ENCODE peak calls at places on chromosomes 3 and 15, in six cellular contexts. A is ovary, J is foreskin fibroblast, Q is IMR-90, T is endodermal cell, H is A549. M is an unnamed sample.

GRCh38 chr3:72679540-72680198 is 168.6 kb downstream of the SHQ1 start:
- DNase-seq in A (no peak), J (peak), Q (no peak), T (no peak), H (no peak), M (no peak)

GRCh38 chr15:29452881-29453731 is 183.5 kb upstream of the NSMCE3 start:
- DNase-seq in A (no peak), J (peak), Q (no peak), T (no peak), H (no peak), M (peak)

GRCh38 chr3:186255703-186256331 is 106.2 kb downstream of the DGKG start:
- DNase-seq in A (no peak), J (no peak), Q (no peak), T (peak), H (no peak), M (no peak)

GRCh38 chr15:101773496-101774100 is 29.7 kb upstream of the OR4F6 start:
- DNase-seq in A (no peak), J (no peak), Q (no peak), T (peak), H (no peak), M (no peak)

GRCh38 chr15:76258460-76258859 is 52.8 kb downstream of the ETFA start:
- DNase-seq in A (no peak), J (no peak), Q (no peak), T (peak), H (no peak), M (no peak)

GRCh38 chr3:160343132-160343531 is 55.9 kb downstream of the IFT80 start:
- DNase-seq in A (no peak), J (peak), Q (peak), T (no peak), H (no peak), M (peak)

GRCh38 chr3:67940200-67940952 is 286.0 kb upstream of the SUCLG2 start:
- DNase-seq in A (no peak), J (peak), Q (no peak), T (no peak), H (no peak), M (peak)

GRCh38 chr3:188077160-188077812 is 76.7 kb upstream of the LPP start:
- DNase-seq in A (no peak), J (peak), Q (no peak), T (no peak), H (no peak), M (no peak)

GRCh38 chr3:55912880-55913279 is 425.8 kb upstream of the WNT5A start:
- DNase-seq in A (no peak), J (no peak), Q (no peak), T (no peak), H (no peak), M (no peak)

GRCh38 chr15:40098489-40099261 is 10.0 kb downstream of the BMF start:
- DNase-seq in A (peak), J (peak), Q (peak), T (peak), H (peak), M (peak)

GRCh38 chr3:45406812-45407211 is 18.4 kb downstream of the LARS2 start:
- DNase-seq in A (no peak), J (no peak), Q (no peak), T (no peak), H (no peak), M (no peak)

GRCh38 chr3:119681279-119681678 is 4.1 kb upstream of the COX17 start:
- DNase-seq in A (no peak), J (peak), Q (peak), T (no peak), H (peak), M (peak)

GRCh38 chr3:132265488-132265887 is 51.7 kb upstream of the ACP3 start:
- DNase-seq in A (no peak), J (no peak), Q (no peak), T (no peak), H (no peak), M (no peak)

GRCh38 chr15:50107591-50108408 is 11.2 kb downstream of the ATP8B4 start:
- DNase-seq in A (no peak), J (peak), Q (no peak), T (no peak), H (no peak), M (no peak)

GRCh38 chr3:150345021-150345538 is 63.0 kb upstream of the TSC22D2 start:
- DNase-seq in A (no peak), J (no peak), Q (no peak), T (peak), H (peak), M (no peak)

GRCh38 chr15:39969871-39970270 is 36.0 kb downstream of the EIF2AK4 start:
- DNase-seq in A (peak), J (peak), Q (peak), T (no peak), H (no peak), M (peak)

GRCh38 chr3:30544811-30545210 is 61.6 kb upstream of the TGFBR2 start:
- DNase-seq in A (no peak), J (peak), Q (peak), T (no peak), H (peak), M (peak)

GRCh38 chr15:69725957-69726356 is 273.3 kb downstream of the RPLP1 start:
- DNase-seq in A (no peak), J (no peak), Q (no peak), T (no peak), H (no peak), M (no peak)

GRCh38 chr3:130546920-130547679 is 30.1 kb downstream of the COL6A6 start:
- DNase-seq in A (no peak), J (no peak), Q (no peak), T (no peak), H (no peak), M (no peak)

GRCh38 chr3:31562525-31562924 is 29.8 kb downstream of the STT3B start:
- DNase-seq in A (no peak), J (no peak), Q (no peak), T (peak), H (no peak), M (no peak)

GRCh38 chr3:38004415-38005075 is 14.0 kb downstream of the VILL start:
- DNase-seq in A (peak), J (peak), Q (peak), T (peak), H (peak), M (peak)

GRCh38 chr3:13353936-13354542 is 66.1 kb downstream of the NUP210 start:
- DNase-seq in A (no peak), J (no peak), Q (peak), T (peak), H (peak), M (no peak)

GRCh38 chr3:157122116-157122515 is 37.8 kb downstream of the CCNL1 start:
- DNase-seq in A (no peak), J (peak), Q (peak), T (no peak), H (peak), M (peak)

GRCh38 chr3:142021127-142021526 is 128.2 kb downstream of the TFDP2 start:
- DNase-seq in A (no peak), J (no peak), Q (no peak), T (no peak), H (no peak), M (no peak)

GRCh38 chr3:154971771-154972326 is 108.3 kb upstream of the MME start:
- DNase-seq in A (no peak), J (peak), Q (peak), T (no peak), H (no peak), M (peak)

GRCh38 chr3:17489139-17489538 is 253.3 kb downstream of the TBC1D5 start:
- DNase-seq in A (no peak), J (peak), Q (peak), T (no peak), H (no peak), M (peak)

GRCh38 chr15:69592954-69593353 is 140.3 kb downstream of the RPLP1 start:
- DNase-seq in A (no peak), J (no peak), Q (no peak), T (no peak), H (no peak), M (no peak)

GRCh38 chr15:94346272-94346671 is 114.9 kb downstream of the MCTP2 start:
- DNase-seq in A (no peak), J (peak), Q (peak), T (no peak), H (no peak), M (no peak)

GRCh38 chr3:55198554-55198953 is 270.7 kb upstream of the LRTM1 start:
- DNase-seq in A (no peak), J (peak), Q (peak), T (no peak), H (no peak), M (peak)

GRCh38 chr3:127979473-127979872 is 64.4 kb downstream of the KBTBD12 start:
- DNase-seq in A (no peak), J (no peak), Q (no peak), T (no peak), H (no peak), M (no peak)

GRCh38 chr3:50481992-50482391 is 21.4 kb downstream of the CACNA2D2 start:
- DNase-seq in A (no peak), J (no peak), Q (no peak), T (peak), H (no peak), M (no peak)

GRCh38 chr15:31478781-31479221 is 152.2 kb downstream of the KLF13 start:
- DNase-seq in A (no peak), J (no peak), Q (no peak), T (peak), H (no peak), M (no peak)

DNA sequence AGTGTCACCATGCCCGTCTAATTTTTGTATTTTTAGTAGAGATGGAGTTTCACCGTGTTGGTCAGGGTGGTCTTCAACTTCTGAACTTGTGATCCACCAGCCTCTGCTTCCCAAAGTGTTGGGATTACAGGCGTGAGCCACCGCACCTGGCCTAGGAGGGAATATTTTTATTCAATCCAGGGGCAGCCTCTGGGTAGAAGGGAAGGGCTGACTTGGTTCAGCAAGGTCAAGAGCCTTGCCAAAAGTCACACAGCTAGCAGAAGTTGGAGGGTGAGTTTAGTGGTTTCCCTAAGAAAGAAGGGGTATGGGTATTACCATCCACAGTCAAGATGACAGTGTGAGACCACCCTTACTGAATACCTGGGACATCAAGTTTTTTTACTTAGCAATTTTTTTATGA is 4.9 kb upstream of the AEN start:
- DNase-seq in A (no peak), J (no peak), Q (no peak), T (no peak), H (no peak), M (no peak)
- TF ChIP-seq CTCF in A (no peak), J (no peak), Q (no peak), T (no peak), H (no peak), M (no peak)

GRCh38 chr3:112074006-112074405 is 12.2 kb upstream of the C3orf52 start:
- DNase-seq in A (no peak), J (peak), Q (peak), T (no peak), H (no peak), M (no peak)

GRCh38 chr3:112078125-112079083 is 7.8 kb upstream of the C3orf52 start:
- DNase-seq in A (no peak), J (no peak), Q (no peak), T (no peak), H (no peak), M (no peak)

DNA sequence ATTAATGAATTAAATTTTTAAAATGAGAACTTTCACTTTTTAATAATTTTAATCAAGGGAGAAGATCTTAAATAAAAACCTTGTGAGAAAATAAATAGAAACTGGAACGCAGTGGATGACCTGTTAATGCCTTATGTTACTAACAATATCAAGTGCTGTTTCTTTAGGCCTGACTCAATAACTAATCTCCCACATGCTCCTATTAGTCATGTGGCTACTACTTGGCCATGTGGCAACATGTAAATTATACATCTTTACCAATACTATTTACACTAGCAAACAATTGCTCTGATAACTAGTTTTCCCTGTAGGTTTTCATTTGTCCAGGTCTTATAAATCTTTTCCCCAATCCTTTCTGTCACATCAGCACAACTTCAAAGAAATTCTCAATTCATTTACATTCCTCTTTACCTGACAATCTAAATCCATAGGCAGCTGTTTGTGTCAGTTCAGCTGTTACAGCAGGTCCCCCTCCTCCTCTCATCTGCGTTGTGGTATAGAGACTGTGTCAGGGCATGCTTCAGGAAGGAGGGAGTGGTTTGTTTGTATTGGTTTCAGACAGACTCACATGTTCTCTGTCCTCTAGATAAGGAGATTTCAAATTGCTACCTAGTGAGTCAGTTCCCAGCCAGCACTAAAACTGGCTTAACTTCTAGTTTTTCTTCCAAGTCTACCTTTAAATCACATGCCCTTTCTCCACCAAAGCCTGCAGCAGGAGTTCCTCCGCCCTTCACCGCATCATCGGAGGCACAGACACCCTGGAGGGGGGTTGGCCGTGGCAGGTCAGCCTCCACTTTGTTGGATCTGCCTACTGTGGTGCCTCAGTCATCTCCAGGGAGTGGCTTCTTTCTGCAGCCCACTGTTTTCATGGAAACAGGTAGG is 11.3 kb upstream of the C3orf52 start:
- DNase-seq in A (no peak), J (peak), Q (peak), T (peak), H (peak), M (peak)
- H3K4me3 ChIP-seq in A (no peak), J (peak), Q (peak), T (peak), H (peak), M (no peak)

GRCh38 chr3:71195492-71195891 is 388.0 kb downstream of the FOXP1 start:
- DNase-seq in A (no peak), J (peak), Q (peak), T (no peak), H (no peak), M (peak)
- TF ChIP-seq CTCF in A (no peak), J (no peak), Q (no peak), T (no peak), H (no peak), M (no peak)

DNA sequence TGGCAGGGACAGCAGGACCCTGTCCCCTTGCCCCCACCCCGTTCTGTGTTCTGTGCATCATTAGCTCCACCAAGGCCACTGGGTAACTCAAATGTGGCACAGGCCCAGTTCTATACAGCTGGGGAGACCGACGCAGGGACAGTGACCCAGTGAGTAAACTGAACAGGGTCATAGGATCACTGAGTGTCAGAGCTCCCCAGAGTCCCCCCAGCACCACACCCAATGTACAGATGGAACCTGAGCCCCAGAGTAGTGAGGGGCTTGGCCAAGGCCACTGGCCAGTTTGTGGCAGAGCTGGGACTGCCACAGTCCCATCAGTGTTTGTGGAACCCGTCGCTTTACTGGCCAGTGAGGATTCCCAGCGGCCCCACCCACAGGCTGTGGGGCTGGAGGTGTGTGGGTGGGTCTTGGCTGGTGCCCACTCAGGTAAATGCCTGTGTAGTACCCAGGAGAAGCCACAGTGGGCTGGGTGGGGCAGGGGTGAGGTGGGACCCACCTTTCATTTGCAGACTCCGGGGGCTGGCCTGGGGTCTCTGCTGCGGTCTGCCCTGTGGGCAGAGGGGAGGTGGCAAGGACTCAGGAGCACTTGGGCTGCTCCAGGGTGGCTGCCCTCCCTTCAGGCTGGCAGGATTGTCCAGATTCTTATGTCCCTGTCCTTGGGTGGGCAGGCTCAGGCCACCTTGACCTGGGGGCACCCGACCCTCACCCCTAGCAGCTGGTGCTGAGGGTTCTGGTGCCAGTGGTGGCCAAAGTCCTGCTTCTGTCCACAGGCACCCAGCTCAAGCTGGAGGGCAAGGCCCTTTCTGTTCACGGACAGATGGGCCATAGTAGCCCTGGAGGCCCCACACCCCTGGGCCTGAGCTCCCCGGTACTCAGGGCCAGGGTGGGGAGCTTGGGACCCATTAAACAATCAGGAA is 11.6 kb upstream of the CLK3 start:
- DNase-seq in A (no peak), J (no peak), Q (no peak), T (no peak), H (no peak), M (no peak)
- H3K4me3 ChIP-seq in A (no peak), J (no peak), Q (no peak), T (no peak), H (no peak), M (no peak)

GRCh38 chr3:65659396-65659795 is 379.3 kb downstream of the MAGI1 start:
- DNase-seq in A (no peak), J (no peak), Q (no peak), T (no peak), H (no peak), M (no peak)

GRCh38 chr3:65660000-65660598 is 378.6 kb downstream of the MAGI1 start:
- DNase-seq in A (no peak), J (no peak), Q (no peak), T (no peak), H (no peak), M (no peak)

GRCh38 chr3:65658398-65658797 is 380.3 kb downstream of the MAGI1 start:
- DNase-seq in A (no peak), J (no peak), Q (no peak), T (no peak), H (no peak), M (no peak)
- TF ChIP-seq CTCF in A (no peak), J (no peak), Q (no peak), T (no peak), H (no peak), M (no peak)

GRCh38 chr15:73765778-73766177 is 12.6 kb upstream of the INSYN1 start:
- DNase-seq in A (no peak), J (no peak), Q (no peak), T (no peak), H (no peak), M (no peak)

GRCh38 chr15:73766598-73766997 is 13.4 kb upstream of the INSYN1 start:
- DNase-seq in A (no peak), J (no peak), Q (no peak), T (no peak), H (no peak), M (no peak)

GRCh38 chr15:73770049-73770448 is 16.9 kb upstream of the INSYN1 start:
- DNase-seq in A (no peak), J (no peak), Q (no peak), T (no peak), H (no peak), M (no peak)

GRCh38 chr15:73771380-73772095 is 18.4 kb upstream of the INSYN1 start:
- DNase-seq in A (no peak), J (no peak), Q (no peak), T (peak), H (no peak), M (no peak)

DNA sequence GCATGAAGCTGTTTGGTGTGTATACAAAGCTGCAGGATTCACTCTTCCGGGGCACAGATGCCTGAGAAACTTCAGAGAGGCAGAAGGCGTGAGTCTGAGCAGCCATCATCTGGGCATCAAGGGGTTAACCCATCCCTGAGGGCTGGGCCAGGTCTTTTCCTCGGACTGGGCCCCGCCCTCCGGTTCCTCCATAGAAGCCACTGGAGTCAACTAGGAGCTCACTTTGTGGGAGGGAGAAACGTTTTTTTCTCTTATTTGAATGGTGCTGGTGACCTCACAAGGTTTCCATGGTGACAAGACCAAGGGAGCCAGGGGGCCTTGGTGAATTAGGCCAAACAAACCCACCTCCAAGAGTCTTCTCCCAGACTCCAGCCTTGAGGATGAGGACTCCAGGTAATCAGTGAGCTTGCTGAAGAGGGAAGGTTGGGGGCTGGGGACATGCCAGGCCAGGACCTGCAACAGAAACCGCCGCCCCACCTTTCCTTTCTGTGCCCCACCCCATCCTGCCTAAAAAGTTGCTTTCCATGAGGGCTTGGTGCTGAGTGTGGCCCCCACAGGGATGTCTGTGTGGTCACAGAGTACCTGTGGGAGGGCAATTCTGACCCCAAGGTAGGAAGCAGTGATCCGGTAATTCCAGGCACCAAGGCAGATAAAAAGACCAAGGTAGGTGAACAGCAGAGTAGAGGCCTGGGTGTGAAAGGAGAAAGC is 14.8 kb upstream of the INSYN1 start:
- DNase-seq in A (no peak), J (no peak), Q (no peak), T (peak), H (no peak), M (no peak)
- H3K4me3 ChIP-seq in A (no peak), J (no peak), Q (no peak), T (no peak), H (no peak), M (no peak)

GRCh38 chr3:153439780-153440179 is 277.8 kb downstream of the RAP2B start:
- DNase-seq in A (no peak), J (peak), Q (peak), T (no peak), H (no peak), M (no peak)
- TF ChIP-seq CTCF in A (no peak), J (peak), Q (peak), T (peak), H (no peak), M (peak)

GRCh38 chr3:79326642-79327041 is 441.2 kb downstream of the ROBO1 start:
- DNase-seq in A (no peak), J (peak), Q (peak), T (no peak), H (no peak), M (peak)
- H3K4me3 ChIP-seq in A (no peak), J (no peak), Q (no peak), T (no peak), H (no peak), M (no peak)